ENCODE peak calls at places on chromosome 16, in four cellular contexts. M, J, Q and L are unnamed samples. For H3K4me1, the result is how much of the 10 kb centered on the place peaks cover.

GRCh38 chr16:4561565-4561964 is 5.4 kb downstream of the C16orf96 start:
- DNase-seq in M (no peak), J (no peak), Q (no peak), L (no peak)

GRCh38 chr16:912684-913613 is 57.8 kb downstream of the LMF1 start:
- DNase-seq in M (no peak), J (no peak), Q (no peak), L (no peak)

GRCh38 chr16:74035816-74036215 is 260.8 kb upstream of the PSMD7 start:
- DNase-seq in M (no peak), J (no peak), Q (no peak), L (no peak)

GRCh38 chr16:81526935-81527334 is 82.3 kb downstream of the CMIP start:
- DNase-seq in M (peak), J (no peak), Q (no peak), L (peak)

GRCh38 chr16:86384980-86385379 is 125.3 kb upstream of the FOXF1 start:
- DNase-seq in M (no peak), J (no peak), Q (no peak), L (no peak)

GRCh38 chr16:57061084-57061905 is 31.1 kb upstream of the CPNE2 start:
- DNase-seq in M (peak), J (peak), Q (peak), L (no peak)

GRCh38 chr16:17397499-17397891 is 73.3 kb downstream of the XYLT1 start:
- DNase-seq in M (peak), J (no peak), Q (no peak), L (no peak)

GRCh38 chr16:52825882-52826281 is 226.8 kb downstream of the CHD9NB start:
- DNase-seq in M (no peak), J (no peak), Q (no peak), L (no peak)

GRCh38 chr16:70714526-70715112 is 28.8 kb upstream of the MTSS2 start:
- DNase-seq in M (peak), J (no peak), Q (no peak), L (no peak)

GRCh38 chr16:70712359-70712758 is 26.5 kb upstream of the MTSS2 start:
- DNase-seq in M (no peak), J (no peak), Q (no peak), L (no peak)

GRCh38 chr16:70712942-70713341 is 27.1 kb upstream of the MTSS2 start:
- DNase-seq in M (no peak), J (no peak), Q (no peak), L (no peak)

GRCh38 chr16:70713781-70714180 is 27.9 kb upstream of the MTSS2 start:
- DNase-seq in M (no peak), J (no peak), Q (no peak), L (no peak)

DNA sequence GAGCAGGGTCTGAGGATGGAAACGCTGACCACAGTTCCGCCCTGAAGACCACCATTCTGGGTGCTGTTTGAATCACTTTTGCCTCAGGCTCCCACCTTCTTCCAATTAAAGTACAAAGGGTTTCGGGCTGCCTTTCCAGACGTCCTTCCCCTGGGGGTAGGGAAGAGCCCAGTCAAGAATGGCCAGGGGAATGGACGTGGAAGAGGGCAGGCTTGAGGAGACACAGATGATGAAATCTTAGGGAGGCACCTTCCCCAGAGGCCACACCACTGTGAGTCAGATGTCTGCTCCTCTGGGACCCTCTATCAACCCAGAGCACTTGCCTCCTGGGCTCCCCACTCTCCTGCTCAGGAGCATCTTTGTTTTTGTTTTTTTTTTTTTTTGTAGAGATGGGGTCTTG is 27.5 kb upstream of the MTSS2 start:
- DNase-seq in M (no peak), J (no peak), Q (no peak), L (no peak)
- H3K4me1 ChIP-seq in M (under half), J (half or more), Q (under half), L (under half)

GRCh38 chr16:24132048-24132796 is 123.9 kb upstream of the CACNG3 start:
- DNase-seq in M (no peak), J (no peak), Q (no peak), L (no peak)
- H3K4me1 ChIP-seq in M (under half), J (under half), Q (under half), L (under half)

DNA sequence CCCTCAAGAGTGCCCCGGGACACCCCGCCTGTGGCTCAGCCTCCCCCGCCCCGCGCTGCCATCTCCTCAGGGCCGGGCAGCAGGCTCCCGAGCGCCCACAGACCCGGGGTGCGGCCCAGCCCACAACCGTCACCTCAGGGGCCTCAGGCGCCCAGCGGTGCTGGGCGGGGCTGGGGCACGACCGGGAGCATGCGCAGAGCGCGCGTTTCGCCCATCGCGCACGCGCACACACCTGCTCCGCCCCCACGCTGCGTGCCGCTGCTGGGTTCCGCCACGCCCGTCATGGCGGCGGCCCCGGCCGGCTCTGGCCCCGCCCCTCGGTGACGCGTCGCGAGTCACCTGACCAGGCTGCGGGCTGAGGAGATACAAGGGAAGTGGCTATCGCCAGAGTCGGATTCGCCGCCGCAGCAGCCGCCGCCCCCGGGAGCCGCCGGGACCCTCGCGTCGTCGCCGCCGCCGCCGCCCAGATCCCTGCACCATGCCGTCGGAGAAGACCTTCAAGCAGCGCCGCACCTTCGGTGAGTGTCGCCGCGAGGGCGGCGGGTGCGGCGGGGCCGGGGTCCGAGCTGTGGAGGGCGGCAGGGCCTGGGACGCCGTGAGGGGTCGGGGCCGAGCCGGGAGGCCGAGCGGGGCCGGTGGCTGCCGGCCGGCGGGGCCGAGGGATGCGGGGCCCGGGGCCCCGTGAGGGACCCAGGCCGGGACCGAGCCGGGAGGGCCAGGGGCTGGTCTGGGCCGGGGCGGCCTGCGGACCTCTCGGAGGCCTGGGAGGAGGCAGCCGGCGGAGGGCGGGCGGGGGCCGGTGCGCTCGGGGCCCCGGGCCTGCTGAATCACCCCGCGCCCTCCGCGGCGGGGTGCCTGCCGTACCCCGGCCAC is at the start of gene MAP1LC3B:
- DNase-seq in M (peak), J (peak), Q (peak), L (peak)
- H3K4me1 ChIP-seq in M (under half), J (half or more), Q (under half), L (under half)

DNA sequence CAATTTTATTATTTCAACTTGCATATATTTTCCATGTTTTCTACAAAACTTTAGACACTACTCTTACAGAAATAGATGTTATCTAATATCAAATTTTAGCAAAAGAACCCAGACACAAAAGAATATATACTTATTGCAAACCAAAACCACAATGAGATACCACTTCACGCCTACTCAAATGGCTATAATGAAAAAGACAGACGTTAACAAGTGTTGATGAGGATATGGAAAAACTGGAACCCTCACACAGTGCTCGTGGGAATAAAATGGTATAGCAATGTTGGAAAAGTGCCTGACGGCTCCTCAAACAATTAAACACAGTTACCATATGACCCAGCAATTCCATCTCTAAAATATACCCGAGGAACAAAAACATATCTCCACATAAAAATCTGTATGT is 27.1 kb downstream of the USP31 start:
- DNase-seq in M (no peak), J (no peak), Q (no peak), L (no peak)
- H3K4me1 ChIP-seq in M (under half), J (half or more), Q (under half), L (under half)

GRCh38 chr16:8959921-8960787 is 3.6 kb downstream of the USP7 start:
- DNase-seq in M (peak), J (peak), Q (no peak), L (peak)
- H3K4me1 ChIP-seq in M (under half), J (half or more), Q (under half), L (half or more)

GRCh38 chr16:30901201-30902069 is 5.0 kb downstream of the CTF1 start:
- DNase-seq in M (no peak), J (no peak), Q (no peak), L (no peak)
- H3K4me1 ChIP-seq in M (under half), J (under half), Q (under half), L (under half)

DNA sequence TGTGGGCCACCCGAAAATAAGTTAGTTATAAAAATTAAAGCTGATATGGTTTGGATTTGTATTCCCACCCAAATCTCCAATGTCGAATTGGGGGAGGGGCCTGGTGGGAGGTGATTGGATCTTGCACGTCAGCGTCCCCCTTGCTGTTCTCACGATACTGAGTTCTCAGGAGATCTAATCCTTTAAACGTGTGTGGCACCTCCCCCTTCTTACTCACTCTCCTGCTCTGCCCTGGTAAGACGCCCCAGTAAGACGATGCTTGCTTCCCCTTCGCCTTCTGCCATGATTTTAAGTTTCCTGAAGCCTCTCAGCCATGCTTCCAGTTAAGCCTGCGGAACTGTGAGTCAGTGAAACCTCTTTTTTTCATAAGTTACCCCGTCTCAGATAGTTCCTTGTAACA is 35.4 kb downstream of the SYCE1L start:
- DNase-seq in M (no peak), J (no peak), Q (no peak), L (no peak)
- H3K4me1 ChIP-seq in M (under half), J (under half), Q (under half), L (under half)

GRCh38 chr16:2469399-2470233 is 1.5 kb upstream of the NTN3 start:
- DNase-seq in M (no peak), J (no peak), Q (no peak), L (no peak)
- H3K4me1 ChIP-seq in M (under half), J (half or more), Q (under half), L (under half)

DNA sequence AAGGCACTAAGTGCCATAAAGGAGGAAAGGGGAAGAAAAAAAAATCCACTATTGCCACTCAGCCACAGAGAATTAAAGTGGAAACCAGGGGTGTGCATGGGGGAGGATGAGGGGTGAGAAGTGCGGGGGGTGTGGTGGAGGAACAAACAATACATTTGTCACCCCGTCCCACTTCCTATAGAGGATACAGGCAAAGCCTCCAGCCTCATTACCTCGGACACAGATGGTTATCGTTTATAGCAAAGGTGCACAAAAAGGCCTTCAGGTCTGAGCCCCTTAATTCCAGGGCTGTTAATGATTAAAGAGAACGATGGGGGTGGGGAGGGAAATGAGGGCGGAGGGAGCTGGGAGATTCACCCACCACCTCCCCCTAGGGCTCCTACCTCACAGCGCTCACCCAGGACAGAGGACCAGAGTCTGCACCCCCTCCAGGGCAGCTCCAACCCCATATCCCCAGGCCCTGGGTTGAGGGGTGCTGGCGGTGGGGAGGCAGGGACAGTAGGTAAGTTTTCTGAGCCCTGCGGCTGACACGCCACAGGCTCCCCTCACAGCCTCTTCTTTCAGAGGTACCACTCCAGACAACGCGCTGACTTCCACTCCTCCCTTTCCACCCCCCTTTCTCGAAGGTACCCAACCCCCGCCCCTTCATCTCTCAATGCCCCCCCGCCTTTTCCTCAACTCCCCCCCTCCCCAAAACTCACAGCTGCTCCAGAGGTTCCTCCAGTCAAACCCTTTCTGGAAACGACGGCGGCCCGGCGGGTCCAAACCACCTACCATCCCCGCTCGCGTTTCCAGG is 457 bp downstream of the DCUN1D3 start:
- DNase-seq in M (no peak), J (peak), Q (no peak), L (no peak)
- H3K4me1 ChIP-seq in M (under half), J (half or more), Q (under half), L (under half)